ENCODE peak calls at places on chromosomes 12 and 14, in five cellular contexts. One of them, this sample, is unnamed.
A peak's percentile ranks its signal among the peaks of the same experiment; 100 is the strongest.

GRCh38 chr12:6818246-6819006 is 3.2 kb upstream of the GPR162 start:
- DNase-seq in nephron progenitor cell: peak; percentile 39
- DNase-seq in C1 segment of cervical spinal cord: no peak
- DNase-seq in T-cell: no peak
- DNase-seq in aorta: no peak
- DNase-seq in this sample: no peak

GRCh38 chr14:33569844-33570716 is 380.8 kb downstream of the EGLN3 start:
- DNase-seq in nephron progenitor cell: no peak
- DNase-seq in C1 segment of cervical spinal cord: no peak
- DNase-seq in T-cell: no peak
- DNase-seq in aorta: no peak
- DNase-seq in this sample: no peak

GRCh38 chr12:101298426-101298825 is 18.5 kb downstream of the UTP20 start:
- DNase-seq in nephron progenitor cell: no peak
- DNase-seq in C1 segment of cervical spinal cord: no peak
- DNase-seq in T-cell: no peak
- DNase-seq in aorta: no peak
- DNase-seq in this sample: no peak

GRCh38 chr14:94000986-94001385 is 3.9 kb downstream of the CCDC197 start:
- DNase-seq in nephron progenitor cell: no peak
- DNase-seq in C1 segment of cervical spinal cord: no peak
- DNase-seq in T-cell: no peak
- DNase-seq in aorta: no peak
- DNase-seq in this sample: no peak

GRCh38 chr12:3046441-3047200 is 30.6 kb upstream of the TSPAN9 start:
- DNase-seq in nephron progenitor cell: no peak
- DNase-seq in C1 segment of cervical spinal cord: no peak
- DNase-seq in T-cell: no peak
- DNase-seq in aorta: no peak
- DNase-seq in this sample: no peak

GRCh38 chr14:102824832-102825231 is 47.6 kb downstream of the TRAF3 start:
- DNase-seq in nephron progenitor cell: no peak
- DNase-seq in C1 segment of cervical spinal cord: peak; percentile 89
- DNase-seq in T-cell: no peak
- DNase-seq in aorta: peak; percentile 60
- DNase-seq in this sample: no peak

GRCh38 chr14:22976620-22977433 is 5.5 kb downstream of the AJUBA start:
- DNase-seq in nephron progenitor cell: no peak
- DNase-seq in C1 segment of cervical spinal cord: no peak
- DNase-seq in T-cell: no peak
- DNase-seq in aorta: no peak
- DNase-seq in this sample: no peak

GRCh38 chr12:3683670-3684069 is 69.2 kb downstream of the CRACR2A start:
- DNase-seq in nephron progenitor cell: no peak
- DNase-seq in C1 segment of cervical spinal cord: no peak
- DNase-seq in T-cell: no peak
- DNase-seq in aorta: no peak
- DNase-seq in this sample: no peak

GRCh38 chr14:71139058-71139946 is 232.0 kb downstream of the PCNX1 start:
- DNase-seq in nephron progenitor cell: peak; percentile 69
- DNase-seq in C1 segment of cervical spinal cord: peak; percentile 9
- DNase-seq in T-cell: peak; percentile 42
- DNase-seq in aorta: peak; percentile 59
- DNase-seq in this sample: no peak

GRCh38 chr14:65928995-65929394 is 516.5 kb downstream of the FUT8 start:
- DNase-seq in nephron progenitor cell: no peak
- DNase-seq in C1 segment of cervical spinal cord: no peak
- DNase-seq in T-cell: no peak
- DNase-seq in aorta: no peak
- DNase-seq in this sample: no peak

GRCh38 chr12:6457220-6457945 is 5.5 kb downstream of the TAPBPL start:
- DNase-seq in nephron progenitor cell: no peak
- DNase-seq in C1 segment of cervical spinal cord: no peak
- DNase-seq in T-cell: no peak
- DNase-seq in aorta: no peak
- DNase-seq in this sample: no peak

GRCh38 chr14:57714487-57714899 is 151.4 kb downstream of the SLC35F4 start:
- DNase-seq in nephron progenitor cell: peak; percentile 2
- DNase-seq in C1 segment of cervical spinal cord: no peak
- DNase-seq in T-cell: no peak
- DNase-seq in aorta: no peak
- DNase-seq in this sample: no peak

GRCh38 chr12:83841620-83842019 is 1071.0 kb downstream of the SLC6A15 start:
- DNase-seq in nephron progenitor cell: no peak
- DNase-seq in C1 segment of cervical spinal cord: no peak
- DNase-seq in T-cell: no peak
- DNase-seq in aorta: no peak
- DNase-seq in this sample: no peak

GRCh38 chr12:53219116-53219955 is 12.3 kb upstream of the ITGB7 start:
- DNase-seq in nephron progenitor cell: no peak
- DNase-seq in C1 segment of cervical spinal cord: peak; percentile 55
- DNase-seq in T-cell: no peak
- DNase-seq in aorta: peak; percentile 65
- DNase-seq in this sample: no peak

GRCh38 chr12:74105434-74105833 is 432.2 kb upstream of the ATXN7L3B start:
- DNase-seq in nephron progenitor cell: no peak
- DNase-seq in C1 segment of cervical spinal cord: no peak
- DNase-seq in T-cell: no peak
- DNase-seq in aorta: no peak
- DNase-seq in this sample: no peak

GRCh38 chr12:1540690-1541089 is 53.7 kb downstream of the FBXL14 start:
- DNase-seq in nephron progenitor cell: no peak
- DNase-seq in C1 segment of cervical spinal cord: no peak
- DNase-seq in T-cell: no peak
- DNase-seq in aorta: no peak
- DNase-seq in this sample: no peak

GRCh38 chr14:35695647-35696046 is 113.4 kb downstream of the RALGAPA1 start:
- DNase-seq in nephron progenitor cell: no peak
- DNase-seq in C1 segment of cervical spinal cord: no peak
- DNase-seq in T-cell: no peak
- DNase-seq in aorta: no peak
- DNase-seq in this sample: no peak

GRCh38 chr12:41092115-41092514 is 96.0 kb upstream of the PDZRN4 start:
- DNase-seq in nephron progenitor cell: no peak
- DNase-seq in C1 segment of cervical spinal cord: no peak
- DNase-seq in T-cell: no peak
- DNase-seq in aorta: no peak
- DNase-seq in this sample: no peak

GRCh38 chr14:61555056-61555838 is 140.1 kb upstream of the HIF1A start:
- DNase-seq in nephron progenitor cell: no peak
- DNase-seq in C1 segment of cervical spinal cord: no peak
- DNase-seq in T-cell: no peak
- DNase-seq in aorta: no peak
- DNase-seq in this sample: no peak

GRCh38 chr14:100030441-100031153 is 34.6 kb upstream of the EVL start:
- DNase-seq in nephron progenitor cell: no peak
- DNase-seq in C1 segment of cervical spinal cord: no peak
- DNase-seq in T-cell: no peak
- DNase-seq in aorta: no peak
- DNase-seq in this sample: no peak

GRCh38 chr12:25689996-25690501 is 137.0 kb upstream of the LMNTD1 start:
- DNase-seq in nephron progenitor cell: no peak
- DNase-seq in C1 segment of cervical spinal cord: no peak
- DNase-seq in T-cell: no peak
- DNase-seq in aorta: no peak
- DNase-seq in this sample: no peak

GRCh38 chr14:73818821-73819220 is 32.8 kb upstream of the PTGR2 start:
- DNase-seq in nephron progenitor cell: no peak
- DNase-seq in C1 segment of cervical spinal cord: no peak
- DNase-seq in T-cell: no peak
- DNase-seq in aorta: no peak
- DNase-seq in this sample: no peak

GRCh38 chr12:64779349-64779974 is 20.3 kb upstream of the GNS start:
- DNase-seq in nephron progenitor cell: no peak
- DNase-seq in C1 segment of cervical spinal cord: no peak
- DNase-seq in T-cell: no peak
- DNase-seq in aorta: no peak
- DNase-seq in this sample: no peak

GRCh38 chr12:49615725-49616124 is 7.6 kb upstream of the PRPF40B start:
- DNase-seq in nephron progenitor cell: no peak
- DNase-seq in C1 segment of cervical spinal cord: no peak
- DNase-seq in T-cell: no peak
- DNase-seq in aorta: no peak
- DNase-seq in this sample: no peak

GRCh38 chr12:112616469-112617190 is 174.9 kb upstream of the RPH3A start:
- DNase-seq in nephron progenitor cell: no peak
- DNase-seq in C1 segment of cervical spinal cord: peak; percentile 35
- DNase-seq in T-cell: no peak
- DNase-seq in aorta: no peak
- DNase-seq in this sample: no peak

GRCh38 chr12:39835517-39836489 is 216.2 kb upstream of the ABCD2 start:
- DNase-seq in nephron progenitor cell: no peak
- DNase-seq in C1 segment of cervical spinal cord: no peak
- DNase-seq in T-cell: no peak
- DNase-seq in aorta: no peak
- DNase-seq in this sample: no peak

GRCh38 chr12:129531004-129531403 is 372.8 kb downstream of the TMEM132D start:
- DNase-seq in nephron progenitor cell: no peak
- DNase-seq in C1 segment of cervical spinal cord: no peak
- DNase-seq in T-cell: no peak
- DNase-seq in aorta: no peak
- DNase-seq in this sample: no peak

GRCh38 chr14:26389646-26390508 is 208.0 kb downstream of the NOVA1 start:
- DNase-seq in nephron progenitor cell: no peak
- DNase-seq in C1 segment of cervical spinal cord: peak; percentile 21
- DNase-seq in T-cell: no peak
- DNase-seq in aorta: no peak
- DNase-seq in this sample: no peak

GRCh38 chr12:121334513-121335343 is 17.5 kb downstream of the ANAPC5 start:
- DNase-seq in nephron progenitor cell: peak; percentile 16
- DNase-seq in C1 segment of cervical spinal cord: peak; percentile 41
- DNase-seq in T-cell: no peak
- DNase-seq in aorta: no peak
- DNase-seq in this sample: no peak

GRCh38 chr14:32950584-32950983 is 11.9 kb downstream of the NPAS3 start:
- DNase-seq in nephron progenitor cell: no peak
- DNase-seq in C1 segment of cervical spinal cord: no peak
- DNase-seq in T-cell: no peak
- DNase-seq in aorta: no peak
- DNase-seq in this sample: no peak

GRCh38 chr14:61034416-61035100 is 53.5 kb downstream of the SLC38A6 start:
- DNase-seq in nephron progenitor cell: no peak
- DNase-seq in C1 segment of cervical spinal cord: peak; percentile 1
- DNase-seq in T-cell: no peak
- DNase-seq in aorta: no peak
- DNase-seq in this sample: no peak

GRCh38 chr14:99688210-99688581 is 4.1 kb downstream of the CYP46A1 start:
- DNase-seq in nephron progenitor cell: no peak
- DNase-seq in C1 segment of cervical spinal cord: no peak
- DNase-seq in T-cell: no peak
- DNase-seq in aorta: peak; percentile 22
- DNase-seq in this sample: no peak

This sample was measured in cortex of kidney.